ENCODE peak calls at places on chromosomes 7 and 10, in seven cellular contexts. One of them, this sample, is unnamed.
A peak's percentile ranks its signal among the peaks of the same experiment; 100 is the strongest.

GRCh38 chr7:44713680-44714335 is 34.8 kb upstream of the ZMIZ2 start:
- DNase-seq in NT2/D1: no peak
- DNase-seq in PC-3: no peak
- DNase-seq in GM23248: peak; percentile 60
- DNase-seq in mesenchymal stem cell: no peak
- DNase-seq in neuronal stem cell: no peak
- DNase-seq in HepG2: no peak
- DNase-seq in this sample: peak; percentile 39

GRCh38 chr10:60594476-60595051 is 183.7 kb upstream of the CDK1 start:
- DNase-seq in mesenchymal stem cell: no peak
- DNase-seq in neuronal stem cell: no peak
- DNase-seq in GM23248: peak; percentile 57
- DNase-seq in HepG2: no peak
- DNase-seq in PC-3: peak; percentile 73
- DNase-seq in NT2/D1: no peak
- DNase-seq in this sample: no peak

GRCh38 chr7:22561356-22561755 is 61.4 kb upstream of the STEAP1B start:
- DNase-seq in PC-3: peak; percentile 91
- DNase-seq in GM23248: peak; percentile 100
- DNase-seq in neuronal stem cell: peak; percentile 42
- DNase-seq in mesenchymal stem cell: peak; percentile 98
- DNase-seq in NT2/D1: peak; percentile 92
- DNase-seq in HepG2: peak; percentile 72
- DNase-seq in this sample: no peak

GRCh38 chr10:27601937-27602538 is 97.9 kb downstream of the RAB18 start:
- DNase-seq in NT2/D1: no peak
- DNase-seq in PC-3: no peak
- DNase-seq in neuronal stem cell: no peak
- DNase-seq in GM23248: no peak
- DNase-seq in HepG2: no peak
- DNase-seq in mesenchymal stem cell: no peak
- DNase-seq in this sample: no peak

GRCh38 chr7:93856319-93856718 is 34.2 kb downstream of the TFPI2 start:
- DNase-seq in neuronal stem cell: no peak
- DNase-seq in mesenchymal stem cell: no peak
- DNase-seq in NT2/D1: no peak
- DNase-seq in PC-3: peak; percentile 28
- DNase-seq in HepG2: no peak
- DNase-seq in GM23248: no peak
- DNase-seq in this sample: no peak

GRCh38 chr10:70693619-70694286 is 21.4 kb downstream of the ADAMTS14 start:
- DNase-seq in mesenchymal stem cell: no peak
- DNase-seq in neuronal stem cell: no peak
- DNase-seq in PC-3: no peak
- DNase-seq in NT2/D1: no peak
- DNase-seq in GM23248: peak; percentile 98
- DNase-seq in HepG2: no peak
- DNase-seq in this sample: no peak

GRCh38 chr7:31002256-31002655 is 38.5 kb downstream of the GHRHR start:
- DNase-seq in mesenchymal stem cell: no peak
- DNase-seq in NT2/D1: no peak
- DNase-seq in HepG2: no peak
- DNase-seq in neuronal stem cell: no peak
- DNase-seq in PC-3: no peak
- DNase-seq in GM23248: peak; percentile 45
- DNase-seq in this sample: no peak

GRCh38 chr7:1536768-1537630 is 6.5 kb downstream of the MAFK start:
- DNase-seq in GM23248: peak; percentile 100
- DNase-seq in PC-3: peak; percentile 97
- DNase-seq in NT2/D1: peak; percentile 90
- DNase-seq in HepG2: peak; percentile 93
- DNase-seq in neuronal stem cell: peak; percentile 77
- DNase-seq in mesenchymal stem cell: peak; percentile 99
- DNase-seq in this sample: no peak

GRCh38 chr10:30013684-30014246 is 45.6 kb downstream of the JCAD start:
- DNase-seq in NT2/D1: no peak
- DNase-seq in GM23248: no peak
- DNase-seq in mesenchymal stem cell: no peak
- DNase-seq in PC-3: no peak
- DNase-seq in HepG2: peak; percentile 12
- DNase-seq in neuronal stem cell: no peak
- DNase-seq in this sample: no peak

GRCh38 chr7:74412603-74413002 is 41.1 kb upstream of the GTF2IRD1 start:
- DNase-seq in mesenchymal stem cell: peak; percentile 53
- DNase-seq in PC-3: no peak
- DNase-seq in neuronal stem cell: no peak
- DNase-seq in NT2/D1: no peak
- DNase-seq in HepG2: no peak
- DNase-seq in GM23248: peak; percentile 27
- DNase-seq in this sample: no peak

GRCh38 chr10:126454045-126454751 is 65.9 kb upstream of the ADAM12 start:
- DNase-seq in NT2/D1: no peak
- DNase-seq in neuronal stem cell: no peak
- DNase-seq in PC-3: no peak
- DNase-seq in HepG2: no peak
- DNase-seq in mesenchymal stem cell: no peak
- DNase-seq in GM23248: no peak
- DNase-seq in this sample: no peak

GRCh38 chr10:4108693-4109092 is 323.7 kb upstream of the KLF6 start:
- DNase-seq in neuronal stem cell: no peak
- DNase-seq in PC-3: no peak
- DNase-seq in HepG2: no peak
- DNase-seq in GM23248: no peak
- DNase-seq in mesenchymal stem cell: no peak
- DNase-seq in NT2/D1: no peak
- DNase-seq in this sample: peak; percentile 70

GRCh38 chr10:121486906-121487305 is 111.3 kb downstream of the FGFR2 start:
- DNase-seq in neuronal stem cell: no peak
- DNase-seq in PC-3: no peak
- DNase-seq in mesenchymal stem cell: no peak
- DNase-seq in GM23248: no peak
- DNase-seq in HepG2: no peak
- DNase-seq in NT2/D1: no peak
- DNase-seq in this sample: no peak

GRCh38 chr7:28698744-28699291 is 259.3 kb downstream of the TRIL start:
- DNase-seq in NT2/D1: no peak
- DNase-seq in HepG2: no peak
- DNase-seq in PC-3: no peak
- DNase-seq in GM23248: peak; percentile 31
- DNase-seq in mesenchymal stem cell: no peak
- DNase-seq in neuronal stem cell: no peak
- DNase-seq in this sample: no peak

GRCh38 chr10:4344544-4344994 is 481.4 kb upstream of the AKR1E2 start:
- DNase-seq in NT2/D1: peak; percentile 40
- DNase-seq in PC-3: peak; percentile 90
- DNase-seq in HepG2: no peak
- DNase-seq in neuronal stem cell: no peak
- DNase-seq in mesenchymal stem cell: peak; percentile 100
- DNase-seq in GM23248: peak; percentile 100
- DNase-seq in this sample: no peak

GRCh38 chr7:107501593-107501992 is 31.7 kb downstream of the GPR22 start:
- DNase-seq in PC-3: peak; percentile 59
- DNase-seq in NT2/D1: peak; percentile 5
- DNase-seq in GM23248: peak; percentile 55
- DNase-seq in neuronal stem cell: no peak
- DNase-seq in mesenchymal stem cell: peak; percentile 46
- DNase-seq in HepG2: peak; percentile 36
- DNase-seq in this sample: peak; percentile 77

GRCh38 chr7:24290004-24290641 is 6.1 kb downstream of the NPY start:
- DNase-seq in neuronal stem cell: no peak
- DNase-seq in PC-3: peak; percentile 71
- DNase-seq in mesenchymal stem cell: peak; percentile 77
- DNase-seq in GM23248: peak; percentile 28
- DNase-seq in HepG2: peak; percentile 60
- DNase-seq in NT2/D1: peak; percentile 69
- DNase-seq in this sample: peak; percentile 81

GRCh38 chr7:70093496-70093895 is 495.2 kb downstream of the AUTS2 start:
- DNase-seq in neuronal stem cell: no peak
- DNase-seq in PC-3: no peak
- DNase-seq in mesenchymal stem cell: no peak
- DNase-seq in HepG2: no peak
- DNase-seq in GM23248: peak; percentile 8
- DNase-seq in NT2/D1: no peak
- DNase-seq in this sample: no peak

GRCh38 chr10:5659702-5660528 is 6.5 kb downstream of the ASB13 start:
- DNase-seq in NT2/D1: no peak
- DNase-seq in neuronal stem cell: no peak
- DNase-seq in mesenchymal stem cell: peak; percentile 72
- DNase-seq in PC-3: peak; percentile 72
- DNase-seq in GM23248: peak; percentile 85
- DNase-seq in HepG2: peak; percentile 96
- DNase-seq in this sample: peak; percentile 68

GRCh38 chr10:98418596-98419265 is 3.7 kb upstream of the PYROXD2 start:
- DNase-seq in PC-3: no peak
- DNase-seq in HepG2: no peak
- DNase-seq in GM23248: no peak
- DNase-seq in neuronal stem cell: no peak
- DNase-seq in NT2/D1: no peak
- DNase-seq in mesenchymal stem cell: no peak
- DNase-seq in this sample: no peak

GRCh38 chr10:630581-631073 is 58.8 kb downstream of the DIP2C start:
- DNase-seq in mesenchymal stem cell: no peak
- DNase-seq in PC-3: no peak
- DNase-seq in HepG2: no peak
- DNase-seq in NT2/D1: no peak
- DNase-seq in GM23248: no peak
- DNase-seq in neuronal stem cell: no peak
- DNase-seq in this sample: no peak

GRCh38 chr10:31972519-31973041 is 43.9 kb upstream of the ARHGAP12 start:
- DNase-seq in GM23248: no peak
- DNase-seq in NT2/D1: no peak
- DNase-seq in PC-3: no peak
- DNase-seq in HepG2: no peak
- DNase-seq in mesenchymal stem cell: no peak
- DNase-seq in neuronal stem cell: no peak
- DNase-seq in this sample: no peak

GRCh38 chr10:31978158-31978483 is 49.5 kb upstream of the ARHGAP12 start:
- DNase-seq in HepG2: no peak
- DNase-seq in mesenchymal stem cell: no peak
- DNase-seq in PC-3: no peak
- DNase-seq in GM23248: no peak
- DNase-seq in NT2/D1: no peak
- DNase-seq in neuronal stem cell: no peak
- DNase-seq in this sample: no peak

GRCh38 chr10:31977440-31978157 is 49.0 kb upstream of the ARHGAP12 start:
- DNase-seq in GM23248: peak; percentile 82
- DNase-seq in PC-3: peak; percentile 63
- DNase-seq in mesenchymal stem cell: peak; percentile 74
- DNase-seq in HepG2: no peak
- DNase-seq in NT2/D1: no peak
- DNase-seq in neuronal stem cell: no peak
- DNase-seq in this sample: no peak

GRCh38 chr10:31980471-31980870 is 51.8 kb upstream of the ARHGAP12 start:
- DNase-seq in GM23248: no peak
- DNase-seq in neuronal stem cell: no peak
- DNase-seq in NT2/D1: no peak
- DNase-seq in HepG2: no peak
- DNase-seq in mesenchymal stem cell: no peak
- DNase-seq in PC-3: no peak
- DNase-seq in this sample: no peak

GRCh38 chr10:31975157-31975765 is 46.6 kb upstream of the ARHGAP12 start:
- DNase-seq in GM23248: no peak
- DNase-seq in NT2/D1: no peak
- DNase-seq in neuronal stem cell: no peak
- DNase-seq in PC-3: no peak
- DNase-seq in mesenchymal stem cell: no peak
- DNase-seq in HepG2: no peak
- DNase-seq in this sample: no peak
- H3K9ac ChIP-seq in GM23248: no peak overlapping the region
- H3K9ac ChIP-seq in NT2/D1: no peak overlapping the region
- H3K9ac ChIP-seq in neuronal stem cell: no peak overlapping the region
- H3K9ac ChIP-seq in PC-3: no peak overlapping the region
- H3K9ac ChIP-seq in mesenchymal stem cell: no peak overlapping the region
- H3K9ac ChIP-seq in HepG2: no peak overlapping the region
- H3K9ac ChIP-seq in this sample: no peak overlapping the region

DNA sequence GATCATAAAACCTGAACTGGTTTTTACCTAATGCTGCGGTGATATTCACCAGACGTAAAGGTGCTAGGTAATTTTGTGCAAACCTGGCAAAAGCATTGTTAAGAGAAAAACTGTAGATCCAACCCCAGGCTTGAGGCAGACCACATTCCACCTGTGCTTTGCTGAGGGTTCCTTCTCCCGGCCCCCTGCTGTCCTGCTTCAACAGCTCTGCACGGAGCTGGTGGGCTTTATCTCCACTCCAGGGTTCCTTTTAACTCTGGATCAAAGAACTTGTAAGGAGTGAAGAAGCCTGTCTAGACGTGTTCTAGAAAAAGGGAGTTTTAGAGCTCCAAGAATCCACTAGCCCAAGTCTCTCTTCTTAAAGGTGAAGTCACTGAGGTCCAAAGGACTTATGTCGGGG is 87.5 kb upstream of the NMT2 start:
- DNase-seq in PC-3: no peak
- DNase-seq in mesenchymal stem cell: no peak
- DNase-seq in NT2/D1: no peak
- DNase-seq in GM23248: no peak
- DNase-seq in neuronal stem cell: no peak
- DNase-seq in HepG2: no peak
- DNase-seq in this sample: no peak
- H3K9ac ChIP-seq in PC-3: no peak overlapping the region
- H3K9ac ChIP-seq in mesenchymal stem cell: no peak overlapping the region
- H3K9ac ChIP-seq in NT2/D1: no peak overlapping the region
- H3K9ac ChIP-seq in GM23248: no peak overlapping the region
- H3K9ac ChIP-seq in neuronal stem cell: no peak overlapping the region
- H3K9ac ChIP-seq in HepG2: no peak overlapping the region
- H3K9ac ChIP-seq in this sample: no peak overlapping the region

DNA sequence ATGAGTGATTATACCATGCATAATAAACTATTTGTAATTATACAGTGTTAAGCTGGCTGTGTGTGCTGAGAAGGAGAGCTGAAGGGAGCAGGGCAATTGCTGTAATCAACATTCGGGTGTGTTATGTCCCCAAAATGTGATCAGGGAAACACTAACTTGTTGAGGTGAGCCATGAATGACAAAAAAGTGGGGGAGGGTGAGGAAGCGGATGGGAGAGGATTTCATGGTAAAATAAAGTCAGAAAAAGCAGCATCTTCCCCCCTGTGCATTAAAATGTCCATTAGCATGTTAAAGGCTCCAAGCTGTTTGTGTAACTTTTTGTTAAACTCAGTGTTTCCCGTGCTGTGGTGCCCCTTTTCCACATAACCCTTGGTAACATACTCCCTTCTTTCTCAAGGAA is 84.9 kb downstream of the ARID5B start:
- DNase-seq in GM23248: no peak
- DNase-seq in NT2/D1: peak; percentile 27
- DNase-seq in mesenchymal stem cell: no peak
- DNase-seq in PC-3: no peak
- DNase-seq in HepG2: no peak
- DNase-seq in neuronal stem cell: no peak
- DNase-seq in this sample: no peak
- H3K9ac ChIP-seq in GM23248: no peak overlapping the region
- H3K9ac ChIP-seq in NT2/D1: no peak overlapping the region
- H3K9ac ChIP-seq in mesenchymal stem cell: no peak overlapping the region
- H3K9ac ChIP-seq in PC-3: no peak overlapping the region
- H3K9ac ChIP-seq in HepG2: no peak overlapping the region
- H3K9ac ChIP-seq in neuronal stem cell: no peak overlapping the region
- H3K9ac ChIP-seq in this sample: no peak overlapping the region

DNA sequence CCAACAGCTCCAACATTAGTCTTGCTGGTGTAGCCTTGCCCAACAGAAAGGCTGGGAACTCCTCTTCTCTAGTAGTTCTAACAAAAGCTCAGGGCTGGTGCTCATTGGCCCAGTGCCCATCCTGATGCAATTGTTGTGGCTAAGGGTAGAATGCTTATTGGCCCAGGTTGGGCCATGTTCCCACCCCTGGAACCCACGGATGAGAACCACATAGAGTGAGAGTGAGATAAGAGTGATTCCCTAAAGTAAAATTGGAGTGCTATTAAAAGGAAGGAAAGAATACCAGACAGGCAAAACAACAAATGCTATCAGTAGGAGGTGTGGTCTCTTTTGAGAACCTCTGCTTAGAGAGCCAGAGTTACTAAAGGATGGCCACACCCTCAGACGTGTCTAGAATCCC is 49.1 kb downstream of the LGI1 start:
- DNase-seq in NT2/D1: no peak
- DNase-seq in PC-3: no peak
- DNase-seq in HepG2: no peak
- DNase-seq in mesenchymal stem cell: no peak
- DNase-seq in neuronal stem cell: no peak
- DNase-seq in GM23248: no peak
- DNase-seq in this sample: no peak
- H3K9ac ChIP-seq in NT2/D1: no peak overlapping the region
- H3K9ac ChIP-seq in PC-3: no peak overlapping the region
- H3K9ac ChIP-seq in HepG2: no peak overlapping the region
- H3K9ac ChIP-seq in mesenchymal stem cell: no peak overlapping the region
- H3K9ac ChIP-seq in neuronal stem cell: no peak overlapping the region
- H3K9ac ChIP-seq in GM23248: no peak overlapping the region
- H3K9ac ChIP-seq in this sample: no peak overlapping the region

This sample was measured in Karpas-422.